ENCODE peak calls at places on chromosome 15, in four cellular contexts. R, M, Q and O are unnamed samples.
A peak's percentile ranks its signal among the peaks of the same experiment; 100 is the strongest.

GRCh38 chr15:37017031-37017625 is 83.2 kb downstream of the MEIS2 start:
- DNase-seq in R (no peak), M (no peak), Q (no peak), O (no peak)

GRCh38 chr15:70605606-70606410 is 157.6 kb downstream of the UACA start:
- DNase-seq in R (peak; percentile 85), M (peak; percentile 93), Q (peak; percentile 58), O (no peak)

GRCh38 chr15:64067564-64068030 is 21.3 kb upstream of the DAPK2 start:
- DNase-seq in R (no peak), M (peak; percentile 66), Q (no peak), O (peak; percentile 71)

GRCh38 chr15:33314115-33314514 is 3.3 kb downstream of the RYR3 start:
- DNase-seq in R (no peak), M (no peak), Q (no peak), O (no peak)

GRCh38 chr15:96171842-96172241 is 158.7 kb upstream of the NR2F2 start:
- DNase-seq in R (peak; percentile 43), M (no peak), Q (no peak), O (peak; percentile 27)

GRCh38 chr15:66454143-66454542 is 43.4 kb downstream of the SNAPC5 start:
- DNase-seq in R (no peak), M (peak; percentile 33), Q (no peak), O (no peak)

GRCh38 chr15:87712211-87712610 is 544.3 kb downstream of the NTRK3 start:
- DNase-seq in R (no peak), M (no peak), Q (no peak), O (no peak)

GRCh38 chr15:72199721-72200212 is 2.2 kb upstream of the GRAMD2A start:
- DNase-seq in R (peak; percentile 28), M (peak; percentile 81), Q (peak; percentile 78), O (peak; percentile 74)

GRCh38 chr15:31387483-31388118 is 61.0 kb downstream of the KLF13 start:
- DNase-seq in R (peak; percentile 35), M (peak; percentile 57), Q (no peak), O (no peak)

GRCh38 chr15:77706482-77707244 is 74.0 kb upstream of the LINGO1 start:
- DNase-seq in R (no peak), M (no peak), Q (peak; percentile 67), O (no peak)

GRCh38 chr15:90194655-90195054 is 6.5 kb upstream of the SEMA4B start:
- DNase-seq in R (no peak), M (no peak), Q (no peak), O (no peak)

GRCh38 chr15:56917652-56918045 is 795 bp upstream of the TCF12 start:
- DNase-seq in R (no peak), M (no peak), Q (no peak), O (no peak)

GRCh38 chr15:26126819-26127387 is 263.8 kb upstream of the ATP10A start:
- DNase-seq in R (no peak), M (no peak), Q (no peak), O (no peak)

GRCh38 chr15:74396445-74397238 is 29.2 kb upstream of the CYP11A1 start:
- DNase-seq in R (peak; percentile 87), M (no peak), Q (no peak), O (peak; percentile 96)

GRCh38 chr15:32767236-32767635 is 49.4 kb downstream of the GREM1 start:
- DNase-seq in R (no peak), M (no peak), Q (no peak), O (no peak)

GRCh38 chr15:44529864-44530604 is 6.9 kb upstream of the EIF3J start:
- DNase-seq in R (no peak), M (no peak), Q (no peak), O (no peak)

GRCh38 chr15:36186376-36186775 is 393.1 kb upstream of the CDIN1 start:
- DNase-seq in R (no peak), M (no peak), Q (no peak), O (no peak)

GRCh38 chr15:31270767-31271166 is 55.9 kb upstream of the KLF13 start:
- DNase-seq in R (no peak), M (no peak), Q (no peak), O (no peak)

GRCh38 chr15:72155635-72156616 is 37.7 kb downstream of the SENP8 start:
- DNase-seq in R (peak; percentile 52), M (peak; percentile 86), Q (peak; percentile 90), O (peak; percentile 79)

GRCh38 chr15:75213212-75213767 is 11.6 kb downstream of the C15orf39 start:
- DNase-seq in R (no peak), M (no peak), Q (no peak), O (no peak)

GRCh38 chr15:60551781-60552161 is 72.8 kb upstream of the ICE2 start:
- DNase-seq in R (no peak), M (no peak), Q (no peak), O (peak; percentile 18)

GRCh38 chr15:61131598-61131954 is 97.5 kb downstream of the RORA start:
- DNase-seq in R (no peak), M (no peak), Q (no peak), O (no peak)

GRCh38 chr15:27244047-27244446 is 273.1 kb downstream of the GABRG3 start:
- DNase-seq in R (no peak), M (no peak), Q (no peak), O (no peak)

GRCh38 chr15:65862682-65863081 is 6.6 kb upstream of the RAB11A start:
- DNase-seq in R (peak; percentile 66), M (peak; percentile 85), Q (no peak), O (no peak)

GRCh38 chr15:62488383-62488782 is 323.3 kb upstream of the C2CD4B start:
- DNase-seq in R (no peak), M (no peak), Q (no peak), O (no peak)

GRCh38 chr15:100728371-100729201 is 126.2 kb downstream of the ASB7 start:
- DNase-seq in R (no peak), M (no peak), Q (peak; percentile 27), O (no peak)

GRCh38 chr15:58587481-58587880 is 155.7 kb downstream of the LIPC start:
- DNase-seq in R (no peak), M (no peak), Q (no peak), O (no peak)

GRCh38 chr15:96336045-96336642 is 5.6 kb downstream of the NR2F2 start:
- DNase-seq in R (no peak), M (no peak), Q (no peak), O (no peak)

GRCh38 chr15:70289191-70289955 is 191.7 kb upstream of the TLE3 start:
- DNase-seq in R (peak; percentile 81), M (peak; percentile 85), Q (no peak), O (no peak)

GRCh38 chr15:91302588-91303439 is 202.8 kb downstream of the SV2B start:
- DNase-seq in R (peak; percentile 38), M (peak; percentile 77), Q (no peak), O (peak; percentile 78)

GRCh38 chr15:91304210-91304609 is 204.2 kb downstream of the SV2B start:
- DNase-seq in R (no peak), M (no peak), Q (no peak), O (no peak)

GRCh38 chr15:91307561-91307960 is 207.5 kb downstream of the SV2B start:
- DNase-seq in R (no peak), M (no peak), Q (no peak), O (no peak)

GRCh38 chr15:91306155-91306554 is 206.1 kb downstream of the SV2B start:
- DNase-seq in R (no peak), M (no peak), Q (no peak), O (no peak)

DNA sequence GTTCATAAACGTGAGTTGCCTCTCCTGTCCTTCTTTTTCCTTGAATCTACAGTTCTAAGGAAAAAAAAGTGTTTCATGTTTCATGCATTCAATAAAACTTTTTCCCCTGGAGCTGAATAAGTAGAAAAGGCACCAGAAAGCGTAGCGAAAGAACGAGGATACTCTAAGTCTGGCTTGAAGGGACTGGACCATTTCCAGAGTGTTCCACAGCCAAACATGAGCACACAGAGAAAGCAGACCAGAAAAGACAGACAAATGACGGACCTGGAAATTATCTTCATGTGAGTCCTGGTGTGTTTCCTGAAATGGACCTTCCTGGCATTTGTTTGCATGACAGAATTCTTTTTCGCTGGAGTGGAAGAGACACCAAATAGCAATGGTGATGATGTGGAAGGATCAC is 204.7 kb downstream of the SV2B start:
- DNase-seq in R (no peak), M (no peak), Q (no peak), O (no peak)
- H3K27ac ChIP-seq in R (no peak overlapping the region), M (no peak overlapping the region), Q (no peak overlapping the region), O (no peak overlapping the region)

DNA sequence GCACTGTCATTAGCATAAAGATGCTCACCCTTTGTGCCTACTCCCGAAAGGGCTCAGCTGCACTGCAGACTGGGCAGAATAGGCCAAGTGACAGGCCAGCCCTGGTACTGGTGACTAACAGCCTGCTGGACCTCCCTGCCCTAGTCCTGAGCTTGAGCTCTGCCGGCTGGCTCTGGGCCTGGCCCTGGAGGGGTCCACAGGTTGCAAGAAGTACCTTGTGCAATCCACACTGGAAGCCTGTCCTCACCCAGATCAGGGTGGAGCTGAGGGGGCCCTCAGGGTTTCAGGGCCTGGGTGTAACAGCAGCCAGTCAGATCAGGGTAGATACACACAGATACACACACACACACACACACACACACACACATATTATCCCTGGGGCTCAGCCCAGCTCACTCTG is 27.3 kb upstream of the PLA2G4D start:
- DNase-seq in R (no peak), M (no peak), Q (no peak), O (no peak)
- TF ChIP-seq CTCF in R (no peak), M (no peak), Q (no peak), O (no peak)

GRCh38 chr15:68875377-68876116 is 54.8 kb upstream of the SPESP1 start:
- DNase-seq in R (peak; percentile 75), M (peak; percentile 92), Q (peak; percentile 90), O (peak; percentile 83)

GRCh38 chr15:68874788-68875187 is 54.1 kb upstream of the ANP32A start:
- DNase-seq in R (no peak), M (no peak), Q (no peak), O (no peak)

GRCh38 chr15:68880382-68880781 is 49.9 kb upstream of the SPESP1 start:
- DNase-seq in R (no peak), M (no peak), Q (no peak), O (no peak)

GRCh38 chr15:68877626-68878025 is 52.7 kb upstream of the SPESP1 start:
- DNase-seq in R (no peak), M (no peak), Q (no peak), O (no peak)
- H3K27ac ChIP-seq in R (no peak overlapping the region), M (no peak overlapping the region), Q (no peak overlapping the region), O (no peak overlapping the region)

GRCh38 chr15:39579487-39580116 is 1.3 kb upstream of the THBS1 start:
- DNase-seq in R (peak; percentile 94), M (peak; percentile 95), Q (peak; percentile 50), O (peak; percentile 75)

GRCh38 chr15:39581501-39582285 is 814 bp downstream of the THBS1 start:
- DNase-seq in R (no peak), M (peak; percentile 67), Q (no peak), O (peak; percentile 64)

GRCh38 chr15:39580117-39580629 is 706 bp upstream of the THBS1 start:
- DNase-seq in R (peak; percentile 92), M (peak; percentile 97), Q (peak; percentile 80), O (peak; percentile 87)

GRCh38 chr15:39580630-39581500 is at the start of gene THBS1:
- DNase-seq in R (peak; percentile 83), M (peak; percentile 98), Q (no peak), O (peak; percentile 93)

DNA sequence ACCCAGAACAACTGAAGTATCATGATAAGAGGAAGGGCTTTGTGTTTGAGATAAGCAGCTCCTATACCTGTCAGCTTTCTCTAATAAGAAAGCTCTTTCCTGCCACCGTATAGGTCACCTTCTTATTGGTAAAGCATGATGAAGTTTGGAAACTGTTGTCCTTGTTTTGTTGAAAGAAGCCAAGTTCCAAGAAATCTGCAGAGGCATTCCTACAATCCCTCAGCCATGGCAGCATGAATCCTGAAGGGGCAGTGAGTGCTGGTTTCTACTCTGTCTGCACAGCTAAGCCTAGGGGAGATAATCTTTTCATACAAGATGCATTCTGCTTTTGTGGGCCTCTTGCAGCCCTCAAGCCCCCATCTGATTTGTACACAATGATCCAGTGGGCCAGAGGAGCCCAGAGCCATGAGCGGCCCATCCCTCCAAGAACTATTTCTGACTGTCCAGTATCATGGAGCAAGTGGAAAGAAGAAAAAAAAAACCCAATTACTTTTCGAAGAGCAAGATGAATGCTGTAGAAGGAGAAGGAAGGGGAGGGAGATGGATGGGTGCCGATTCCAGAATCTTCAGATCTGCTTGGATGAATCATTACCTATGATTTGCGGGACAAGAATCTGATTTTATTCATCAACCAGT is 1.9 kb upstream of the THBS1 start:
- DNase-seq in R (no peak), M (peak; percentile 60), Q (no peak), O (no peak)
- TF ChIP-seq CTCF in R (peak; percentile 24), M (peak; percentile 25), Q (no peak), O (no peak)